ENCODE peak calls at places on chromosome 4, in five cellular contexts. One of them, this sample, is unnamed.
A peak's percentile ranks its signal among the peaks of the same experiment; 100 is the strongest.

GRCh38 chr4:133156096-133156495 is 7.0 kb downstream of the PCDH10 start:
- DNase-seq in H1: no peak
- DNase-seq in GM12878: no peak
- DNase-seq in NT2/D1: no peak
- DNase-seq in HepG2: no peak
- DNase-seq in this sample: no peak

GRCh38 chr4:151653548-151653918 is 107.3 kb downstream of the GATB start:
- DNase-seq in H1: no peak
- DNase-seq in GM12878: no peak
- DNase-seq in NT2/D1: no peak
- DNase-seq in HepG2: no peak
- DNase-seq in this sample: no peak

GRCh38 chr4:8439914-8440490 is 521 bp downstream of the ACOX3 start:
- DNase-seq in H1: no peak
- DNase-seq in GM12878: no peak
- DNase-seq in NT2/D1: no peak
- DNase-seq in HepG2: peak; percentile 41
- DNase-seq in this sample: peak; percentile 23

GRCh38 chr4:152588869-152589268 is 53.0 kb upstream of the FBXW7 start:
- DNase-seq in H1: no peak
- DNase-seq in GM12878: no peak
- DNase-seq in NT2/D1: no peak
- DNase-seq in HepG2: no peak
- DNase-seq in this sample: no peak

GRCh38 chr4:153823483-153823882 is 34.6 kb upstream of the SFRP2 start:
- DNase-seq in H1: no peak
- DNase-seq in GM12878: no peak
- DNase-seq in NT2/D1: no peak
- DNase-seq in HepG2: no peak
- DNase-seq in this sample: no peak

GRCh38 chr4:184104419-184105101 is 113.1 kb downstream of the ENPP6 start:
- DNase-seq in H1: no peak
- DNase-seq in GM12878: no peak
- DNase-seq in NT2/D1: no peak
- DNase-seq in HepG2: peak; percentile 89
- DNase-seq in this sample: no peak

GRCh38 chr4:108893474-108893873 is 130.6 kb upstream of the ETNPPL start:
- DNase-seq in H1: no peak
- DNase-seq in GM12878: no peak
- DNase-seq in NT2/D1: no peak
- DNase-seq in HepG2: no peak
- DNase-seq in this sample: no peak

GRCh38 chr4:150106886-150107285 is 28.6 kb downstream of the DCLK2 start:
- DNase-seq in H1: no peak
- DNase-seq in GM12878: no peak
- DNase-seq in NT2/D1: no peak
- DNase-seq in HepG2: no peak
- DNase-seq in this sample: no peak

GRCh38 chr4:2066571-2067445 is 7.7 kb downstream of the NAT8L start:
- DNase-seq in H1: no peak
- DNase-seq in GM12878: no peak
- DNase-seq in NT2/D1: no peak
- DNase-seq in HepG2: no peak
- DNase-seq in this sample: no peak

GRCh38 chr4:148345509-148345908 is 96.7 kb downstream of the NR3C2 start:
- DNase-seq in H1: no peak
- DNase-seq in GM12878: no peak
- DNase-seq in NT2/D1: no peak
- DNase-seq in HepG2: no peak
- DNase-seq in this sample: no peak

GRCh38 chr4:80963051-80963450 is 67.5 kb upstream of the BMP3 start:
- DNase-seq in H1: no peak
- DNase-seq in GM12878: no peak
- DNase-seq in NT2/D1: no peak
- DNase-seq in HepG2: no peak
- DNase-seq in this sample: no peak

GRCh38 chr4:7995135-7995534 is 55.5 kb upstream of the AFAP1 start:
- DNase-seq in H1: no peak
- DNase-seq in GM12878: no peak
- DNase-seq in NT2/D1: no peak
- DNase-seq in HepG2: no peak
- DNase-seq in this sample: no peak

GRCh38 chr4:141432000-141432712 is 204.2 kb upstream of the IL15 start:
- DNase-seq in H1: no peak
- DNase-seq in GM12878: no peak
- DNase-seq in NT2/D1: no peak
- DNase-seq in HepG2: no peak
- DNase-seq in this sample: no peak

GRCh38 chr4:110611968-110612447 is 10.9 kb downstream of the PITX2 start:
- DNase-seq in H1: peak; percentile 52
- DNase-seq in GM12878: no peak
- DNase-seq in NT2/D1: no peak
- DNase-seq in HepG2: no peak
- DNase-seq in this sample: no peak

GRCh38 chr4:185925910-185926360 is 113.9 kb upstream of the SORBS2 start:
- DNase-seq in H1: no peak
- DNase-seq in GM12878: no peak
- DNase-seq in NT2/D1: no peak
- DNase-seq in HepG2: no peak
- DNase-seq in this sample: peak; percentile 49

GRCh38 chr4:2036327-2036726 is 22.8 kb upstream of the NAT8L start:
- DNase-seq in H1: no peak
- DNase-seq in GM12878: no peak
- DNase-seq in NT2/D1: no peak
- DNase-seq in HepG2: no peak
- DNase-seq in this sample: no peak

GRCh38 chr4:177611974-177612664 is 169.9 kb upstream of the AGA start:
- DNase-seq in H1: no peak
- DNase-seq in GM12878: no peak
- DNase-seq in NT2/D1: no peak
- DNase-seq in HepG2: no peak
- DNase-seq in this sample: no peak

GRCh38 chr4:125303058-125303457 is 11.7 kb upstream of the FAT4 start:
- DNase-seq in H1: no peak
- DNase-seq in GM12878: no peak
- DNase-seq in NT2/D1: no peak
- DNase-seq in HepG2: no peak
- DNase-seq in this sample: no peak

GRCh38 chr4:157804169-157804543 is 368.7 kb downstream of the GASK1B start:
- DNase-seq in H1: no peak
- DNase-seq in GM12878: no peak
- DNase-seq in NT2/D1: no peak
- DNase-seq in HepG2: peak; percentile 49
- DNase-seq in this sample: no peak

GRCh38 chr4:137226900-137227299 is 305.4 kb downstream of the PCDH18 start:
- DNase-seq in H1: no peak
- DNase-seq in GM12878: no peak
- DNase-seq in NT2/D1: no peak
- DNase-seq in HepG2: no peak
- DNase-seq in this sample: peak; percentile 7

GRCh38 chr4:102843273-102843672 is 15.9 kb upstream of the UBE2D3 start:
- DNase-seq in H1: no peak
- DNase-seq in GM12878: no peak
- DNase-seq in NT2/D1: no peak
- DNase-seq in HepG2: no peak
- DNase-seq in this sample: no peak

GRCh38 chr4:48130100-48130499 is 4.0 kb downstream of the TXK start:
- DNase-seq in H1: no peak
- DNase-seq in GM12878: no peak
- DNase-seq in NT2/D1: no peak
- DNase-seq in HepG2: no peak
- DNase-seq in this sample: no peak

GRCh38 chr4:143358419-143358818 is 21.7 kb downstream of the GAB1 start:
- DNase-seq in H1: no peak
- DNase-seq in GM12878: no peak
- DNase-seq in NT2/D1: no peak
- DNase-seq in HepG2: no peak
- DNase-seq in this sample: no peak

GRCh38 chr4:54099287-54099958 is 540 bp upstream of the GSX2 start:
- DNase-seq in H1: peak; percentile 72
- DNase-seq in GM12878: no peak
- DNase-seq in NT2/D1: no peak
- DNase-seq in HepG2: no peak
- DNase-seq in this sample: no peak

GRCh38 chr4:85861064-85861767 is 386.3 kb downstream of the ARHGAP24 start:
- DNase-seq in H1: no peak
- DNase-seq in GM12878: no peak
- DNase-seq in NT2/D1: no peak
- DNase-seq in HepG2: no peak
- DNase-seq in this sample: no peak

DNA sequence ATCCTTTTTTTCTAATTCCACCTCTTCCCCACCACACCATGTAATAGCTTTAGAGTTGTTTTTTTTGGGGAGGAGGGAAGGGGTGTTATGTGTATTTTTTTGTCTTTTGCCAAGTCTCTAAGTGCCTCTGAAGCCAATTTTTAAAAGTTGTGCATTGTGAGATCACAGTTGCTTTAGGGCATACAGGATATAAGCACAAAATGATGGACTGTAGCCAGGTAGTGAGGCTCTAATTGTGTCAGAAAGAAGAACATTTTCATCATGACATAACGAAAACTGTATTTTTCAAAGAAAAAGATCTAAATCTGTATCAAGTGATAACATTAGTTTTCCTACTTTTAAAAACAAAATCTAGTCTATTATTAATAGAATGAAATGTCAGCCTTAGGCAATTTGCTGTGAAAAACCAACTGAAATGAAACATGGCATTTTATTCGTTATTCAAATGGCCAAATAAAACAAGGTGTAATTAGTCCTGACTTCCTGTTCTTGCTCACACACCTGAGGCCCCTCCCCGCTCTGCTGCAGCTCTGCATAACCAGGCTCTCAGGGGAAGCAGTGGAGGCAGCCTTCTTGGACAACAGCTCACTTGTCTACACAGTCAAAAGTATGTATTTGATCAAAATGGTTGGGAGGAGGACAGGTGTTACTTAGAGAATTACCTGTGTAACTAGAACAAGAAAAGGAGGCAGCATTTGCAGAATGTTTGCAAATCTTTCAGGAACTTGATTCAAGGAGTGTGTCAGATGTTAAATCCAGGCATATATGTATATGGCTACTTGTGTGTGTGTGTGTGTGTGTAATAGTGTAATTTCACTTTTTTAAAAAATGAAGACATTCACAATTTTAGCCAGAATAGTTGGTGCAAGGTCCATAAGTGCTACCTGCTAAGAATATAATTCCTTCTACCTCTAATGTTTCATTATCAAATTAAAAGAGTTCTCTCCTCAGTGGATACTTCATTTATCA is 157.6 kb downstream of the PALLD start:
- DNase-seq in H1: no peak
- DNase-seq in GM12878: no peak
- DNase-seq in NT2/D1: no peak
- DNase-seq in HepG2: no peak
- DNase-seq in this sample: no peak
- TF ChIP-seq SUZ12 in H1: no peak
- TF ChIP-seq SUZ12 in GM12878: no peak
- TF ChIP-seq SUZ12 in NT2/D1: no peak
- TF ChIP-seq SUZ12 in HepG2: no peak
- TF ChIP-seq SUZ12 in this sample: no peak

GRCh38 chr4:127500242-127500641 is 132.5 kb upstream of the INTU start:
- DNase-seq in H1: no peak
- DNase-seq in GM12878: no peak
- DNase-seq in NT2/D1: no peak
- DNase-seq in HepG2: no peak
- DNase-seq in this sample: no peak

GRCh38 chr4:127505203-127505602 is 127.6 kb upstream of the INTU start:
- DNase-seq in H1: no peak
- DNase-seq in GM12878: no peak
- DNase-seq in NT2/D1: no peak
- DNase-seq in HepG2: no peak
- DNase-seq in this sample: no peak

GRCh38 chr4:127498366-127498765 is 134.4 kb upstream of the INTU start:
- DNase-seq in H1: no peak
- DNase-seq in GM12878: no peak
- DNase-seq in NT2/D1: no peak
- DNase-seq in HepG2: no peak
- DNase-seq in this sample: no peak

GRCh38 chr4:127503111-127503510 is 129.6 kb upstream of the INTU start:
- DNase-seq in H1: no peak
- DNase-seq in GM12878: no peak
- DNase-seq in NT2/D1: peak; percentile 44
- DNase-seq in HepG2: no peak
- DNase-seq in this sample: no peak

GRCh38 chr4:127501103-127501502 is 131.7 kb upstream of the INTU start:
- DNase-seq in H1: no peak
- DNase-seq in GM12878: no peak
- DNase-seq in NT2/D1: no peak
- DNase-seq in HepG2: no peak
- DNase-seq in this sample: no peak
- TF ChIP-seq SUZ12 in H1: no peak
- TF ChIP-seq SUZ12 in GM12878: no peak
- TF ChIP-seq SUZ12 in NT2/D1: no peak
- TF ChIP-seq SUZ12 in HepG2: no peak
- TF ChIP-seq SUZ12 in this sample: no peak

GRCh38 chr4:40990202-40990898 is 224.0 kb downstream of the APBB2 start:
- DNase-seq in H1: no peak
- DNase-seq in GM12878: peak; percentile 53
- DNase-seq in NT2/D1: no peak
- DNase-seq in HepG2: peak; percentile 25
- DNase-seq in this sample: no peak
- TF ChIP-seq SUZ12 in H1: no peak
- TF ChIP-seq SUZ12 in GM12878: no peak
- TF ChIP-seq SUZ12 in NT2/D1: no peak
- TF ChIP-seq SUZ12 in HepG2: no peak
- TF ChIP-seq SUZ12 in this sample: no peak

GRCh38 chr4:87555751-87556619 is 26.8 kb upstream of the SPARCL1 start:
- DNase-seq in H1: no peak
- DNase-seq in GM12878: no peak
- DNase-seq in NT2/D1: no peak
- DNase-seq in HepG2: no peak
- DNase-seq in this sample: no peak

GRCh38 chr4:87557348-87557747 is 28.2 kb upstream of the SPARCL1 start:
- DNase-seq in H1: no peak
- DNase-seq in GM12878: no peak
- DNase-seq in NT2/D1: no peak
- DNase-seq in HepG2: no peak
- DNase-seq in this sample: no peak

GRCh38 chr4:87560802-87561201 is 31.6 kb upstream of the SPARCL1 start:
- DNase-seq in H1: no peak
- DNase-seq in GM12878: no peak
- DNase-seq in NT2/D1: no peak
- DNase-seq in HepG2: no peak
- DNase-seq in this sample: no peak

GRCh38 chr4:87559090-87559837 is 30.1 kb upstream of the SPARCL1 start:
- DNase-seq in H1: peak; percentile 49
- DNase-seq in GM12878: peak; percentile 50
- DNase-seq in NT2/D1: no peak
- DNase-seq in HepG2: no peak
- DNase-seq in this sample: peak; percentile 17
- TF ChIP-seq SUZ12 in H1: no peak
- TF ChIP-seq SUZ12 in GM12878: no peak
- TF ChIP-seq SUZ12 in NT2/D1: no peak
- TF ChIP-seq SUZ12 in HepG2: no peak
- TF ChIP-seq SUZ12 in this sample: no peak

GRCh38 chr4:76756416-76756815 is 141.5 kb downstream of the SOWAHB start:
- DNase-seq in H1: no peak
- DNase-seq in GM12878: no peak
- DNase-seq in NT2/D1: no peak
- DNase-seq in HepG2: no peak
- DNase-seq in this sample: no peak
- TF ChIP-seq SUZ12 in H1: no peak
- TF ChIP-seq SUZ12 in GM12878: no peak
- TF ChIP-seq SUZ12 in NT2/D1: no peak
- TF ChIP-seq SUZ12 in HepG2: no peak
- TF ChIP-seq SUZ12 in this sample: no peak

This sample was measured in HEK293T.